ENCODE peak calls at places on chromosome 12, in nine cellular contexts. A, H, Q, C, D, P, X, U and G are unnamed samples.

GRCh38 chr12:109833307-109834189 is at the start of gene TRPV4:
- DNase-seq in P (no peak), U (peak; percentile 27), A (peak; percentile 53), X (peak; percentile 77), Q (peak; percentile 39), D (no peak), C (peak; percentile 67), H (no peak), G (peak; percentile 88)

GRCh38 chr12:4961311-4961710 is 51.6 kb downstream of the KCNA1 start:
- DNase-seq in D (no peak), P (no peak), Q (no peak), A (no peak), X (no peak), U (no peak), C (no peak), H (no peak), G (no peak)

GRCh38 chr12:32125455-32126084 is 18.9 kb downstream of the BICD1 start:
- DNase-seq in P (no peak), D (no peak), X (no peak), H (no peak), Q (no peak), U (peak; percentile 23), A (peak; percentile 80), C (no peak), G (peak; percentile 13)

GRCh38 chr12:67220065-67220464 is 49.1 kb upstream of the CAND1 start:
- DNase-seq in D (peak; percentile 15), P (no peak), X (no peak), C (peak; percentile 8), A (peak; percentile 3), U (no peak), Q (no peak), H (no peak), G (peak; percentile 72)

GRCh38 chr12:63753743-63754142 is 26.0 kb upstream of the RXYLT1 start:
- DNase-seq in D (no peak), X (no peak), P (no peak), A (no peak), U (no peak), Q (no peak), H (no peak), C (peak; percentile 10), G (peak; percentile 57)

GRCh38 chr12:49750027-49750977 is 8.9 kb downstream of the TMBIM6 start:
- DNase-seq in X (no peak), U (peak; percentile 85), C (peak; percentile 92), P (peak; percentile 64), D (peak; percentile 54), H (no peak), A (peak; percentile 55), Q (no peak), G (no peak)

GRCh38 chr12:116915326-116915725 is 4.6 kb downstream of the FBXW8 start:
- DNase-seq in U (no peak), X (no peak), A (no peak), P (no peak), C (no peak), Q (no peak), H (no peak), D (no peak), G (no peak)

GRCh38 chr12:27969011-27969900 is 3.3 kb downstream of the PTHLH start:
- DNase-seq in U (peak; percentile 49), A (peak; percentile 49), Q (no peak), H (no peak), X (peak; percentile 69), C (peak; percentile 73), D (no peak), P (no peak), G (peak; percentile 82)

GRCh38 chr12:75954076-75954475 is 77.5 kb downstream of the PHLDA1 start:
- DNase-seq in P (no peak), H (no peak), X (no peak), U (peak; percentile 99), D (peak; percentile 87), Q (peak; percentile 66), C (peak; percentile 99), A (peak; percentile 98), G (no peak)

GRCh38 chr12:115259968-115260806 is 576.2 kb upstream of the TBX3 start:
- DNase-seq in Q (no peak), A (no peak), P (no peak), H (no peak), D (no peak), C (no peak), U (no peak), X (no peak), G (no peak)

GRCh38 chr12:118981285-118982201 is at the start of gene SRRM4:
- DNase-seq in H (no peak), X (peak; percentile 95), D (no peak), A (no peak), P (no peak), U (no peak), C (peak; percentile 14), Q (peak; percentile 92), G (peak; percentile 97)

GRCh38 chr12:8648598-8649205 is 13.9 kb downstream of the MFAP5 start:
- DNase-seq in Q (no peak), A (no peak), X (no peak), U (no peak), D (no peak), P (no peak), C (no peak), H (no peak), G (peak; percentile 36)

GRCh38 chr12:124456133-124456651 is 111.2 kb downstream of the NCOR2 start:
- DNase-seq in C (no peak), D (no peak), X (no peak), P (no peak), Q (no peak), H (no peak), A (no peak), U (no peak), G (no peak)
- H3K4me3 ChIP-seq in C (no peak overlapping the region), D (no peak overlapping the region), X (no peak overlapping the region), P (no peak overlapping the region), Q (no peak overlapping the region), H (no peak overlapping the region), A (no peak overlapping the region), U (no peak overlapping the region), G (no peak overlapping the region)

GRCh38 chr12:94203796-94204195 is 55.4 kb downstream of the PLXNC1 start:
- DNase-seq in C (no peak), Q (peak; percentile 63), D (no peak), U (no peak), P (no peak), A (no peak), H (no peak), X (no peak), G (peak; percentile 62)

GRCh38 chr12:94207467-94208432 is 59.4 kb downstream of the PLXNC1 start:
- DNase-seq in Q (no peak), C (no peak), H (no peak), A (peak; percentile 7), P (peak; percentile 93), D (no peak), X (no peak), U (no peak), G (peak; percentile 35)

GRCh38 chr12:94206886-94207285 is 58.5 kb downstream of the PLXNC1 start:
- DNase-seq in C (no peak), P (no peak), U (no peak), Q (no peak), D (no peak), H (no peak), A (no peak), X (no peak), G (no peak)

GRCh38 chr12:94204647-94205247 is 56.4 kb downstream of the PLXNC1 start:
- DNase-seq in P (peak; percentile 77), D (no peak), U (no peak), X (no peak), H (no peak), A (no peak), Q (no peak), C (no peak), G (peak; percentile 45)

GRCh38 chr12:94205738-94206310 is 57.4 kb downstream of the PLXNC1 start:
- DNase-seq in D (no peak), Q (no peak), H (no peak), X (no peak), P (no peak), U (no peak), C (no peak), A (no peak), G (peak; percentile 43)
- H3K9ac ChIP-seq in D (no peak overlapping the region), Q (no peak overlapping the region), H (no peak overlapping the region), X (no peak overlapping the region), P (peak overlapping the region; percentile 56), U (no peak overlapping the region), C (no peak overlapping the region), A (no peak overlapping the region), G (no peak overlapping the region)

DNA sequence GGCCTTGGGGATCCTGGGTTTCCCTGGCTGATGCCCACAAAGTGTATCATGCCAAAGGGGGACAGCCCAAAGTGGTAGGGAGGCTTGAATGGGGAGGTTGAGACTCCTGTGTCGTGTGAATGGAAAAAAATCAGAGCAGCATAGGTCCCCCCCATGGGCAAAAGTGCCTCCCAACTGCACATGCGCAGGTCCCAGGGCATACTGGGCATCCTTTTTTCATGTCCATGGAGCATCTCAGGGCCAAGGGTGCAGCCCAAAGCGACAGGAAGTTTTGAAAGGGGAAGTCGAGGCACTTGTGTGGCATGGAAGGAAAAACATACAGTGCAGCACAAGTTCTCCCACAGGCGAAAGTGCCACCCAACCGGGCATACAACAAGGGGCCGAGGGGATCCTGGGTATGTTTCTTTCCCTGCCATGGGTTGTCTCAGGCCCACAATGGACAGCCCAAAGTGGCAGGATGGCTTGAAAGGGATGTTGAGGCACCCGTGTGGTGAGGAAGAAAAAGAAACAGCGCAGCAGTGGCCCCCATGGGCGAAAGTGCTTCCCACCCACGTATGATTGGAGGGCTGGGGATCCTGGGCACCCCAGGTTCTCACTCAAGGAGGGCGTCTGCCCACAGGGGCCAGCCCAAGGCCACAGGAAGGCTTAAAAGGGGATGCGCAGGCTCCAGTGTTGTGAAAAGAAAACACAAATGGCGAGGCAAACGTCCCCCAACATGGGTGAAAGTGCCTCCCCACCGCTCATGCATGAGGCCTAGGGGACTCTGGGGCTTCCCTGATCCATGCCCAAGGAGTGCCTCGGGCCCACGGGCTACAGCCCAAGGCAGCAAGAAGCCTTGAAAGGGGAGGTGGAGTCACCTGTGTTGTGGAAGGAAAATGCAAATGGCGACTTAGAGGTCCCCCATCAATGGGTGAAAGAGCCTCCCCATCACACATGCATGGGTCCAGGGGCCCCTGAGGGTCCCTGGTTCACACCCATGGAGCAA is 573.7 kb downstream of the ALG10 start:
- DNase-seq in P (no peak), X (no peak), Q (no peak), D (no peak), C (no peak), H (no peak), A (no peak), U (no peak), G (no peak)
- H3K9me3 ChIP-seq in P (peaks cover 66% of the 10 kb centered on the region), X (peaks cover 86% of the 10 kb centered on the region), Q (peaks cover 55% of the 10 kb centered on the region), D (peaks cover 22% of the 10 kb centered on the region), C (no peaks in the 10 kb centered on the region), H (no peaks in the 10 kb centered on the region), A (no peaks in the 10 kb centered on the region), U (peaks cover 61% of the 10 kb centered on the region), G (peaks cover 93% of the 10 kb centered on the region)

DNA sequence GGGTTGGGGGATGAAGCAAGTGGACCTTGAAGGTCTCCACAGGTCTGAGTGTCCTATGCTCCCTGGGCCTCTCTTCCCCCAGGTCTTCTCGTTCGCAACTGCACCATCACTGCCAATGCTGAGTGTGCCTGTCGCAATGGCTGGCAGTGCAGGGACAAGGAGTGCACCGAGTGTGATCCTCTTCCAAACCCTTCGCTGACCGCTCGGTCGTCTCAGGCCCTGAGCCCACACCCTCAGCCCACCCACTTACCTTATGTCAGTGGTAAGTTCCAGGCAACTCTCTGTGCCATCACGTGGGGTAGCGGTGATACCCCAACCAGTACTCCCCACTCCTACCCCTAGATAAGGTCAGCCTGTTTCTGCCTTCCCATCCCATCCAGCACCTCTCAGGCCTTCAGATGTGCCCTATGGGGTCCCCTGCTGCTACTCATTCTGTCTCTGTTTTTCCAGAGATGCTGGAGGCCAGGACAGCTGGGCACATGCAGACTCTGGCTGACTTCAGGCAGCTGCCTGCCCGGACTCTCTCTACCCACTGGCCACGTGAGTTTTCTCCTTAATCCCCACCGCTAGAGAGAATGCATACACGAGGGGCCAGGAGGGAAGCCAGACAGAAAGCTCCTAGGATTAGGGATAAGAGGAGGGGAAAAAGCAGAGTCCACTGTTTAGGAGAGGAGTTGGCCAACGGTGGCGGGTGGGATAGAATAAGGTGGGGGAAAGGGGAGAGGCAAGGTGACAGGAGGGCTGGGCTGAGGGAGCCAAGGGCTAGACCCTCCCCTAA is 1.6 kb upstream of the TAPBPL start:
- DNase-seq in H (no peak), X (no peak), P (peak; percentile 46), A (no peak), C (peak; percentile 34), U (no peak), Q (no peak), D (no peak), G (peak; percentile 58)
- H3K4me3 ChIP-seq in H (peak overlapping the region; percentile 56), X (peak overlapping the region; percentile 42), P (peak overlapping the region; percentile 68), A (peak overlapping the region; percentile 69), C (peak overlapping the region; percentile 89), U (peak overlapping the region; percentile 95), Q (peak overlapping the region; percentile 42), D (no peak overlapping the region), G (no peak overlapping the region)